ENCODE peak calls at places on chromosomes 4 and X, in ten cellular contexts. One of them, this sample, is unnamed.

GRCh38 chrX:102546818-102547493 is 30.4 kb upstream of the TMSB15A start:
- DNase-seq in type B pancreatic cell: no peak
- DNase-seq in G401: peak; percentile 5
- DNase-seq in NCI-H1436: peak; percentile 38
- DNase-seq in CD4-positive, alpha-beta memory T cell: no peak
- DNase-seq in M059J: peak; percentile 2
- DNase-seq in right atrium auricular region: no peak
- DNase-seq in ureter: no peak
- DNase-seq in AG08396: no peak
- DNase-seq in osteocyte: no peak
- DNase-seq in this sample: no peak

GRCh38 chr4:124053872-124054538 is 657.4 kb downstream of the SPRY1 start:
- DNase-seq in CD4-positive, alpha-beta memory T cell: no peak
- DNase-seq in G401: no peak
- DNase-seq in type B pancreatic cell: no peak
- DNase-seq in M059J: peak; percentile 33
- DNase-seq in ureter: no peak
- DNase-seq in AG08396: no peak
- DNase-seq in osteocyte: no peak
- DNase-seq in NCI-H1436: no peak
- DNase-seq in right atrium auricular region: no peak
- DNase-seq in this sample: no peak

GRCh38 chrX:120672389-120672788 is 42.5 kb upstream of the C1GALT1C1 start:
- DNase-seq in CD4-positive, alpha-beta memory T cell: no peak
- DNase-seq in M059J: peak; percentile 95
- DNase-seq in type B pancreatic cell: no peak
- DNase-seq in G401: no peak
- DNase-seq in ureter: peak; percentile 56
- DNase-seq in right atrium auricular region: peak; percentile 81
- DNase-seq in AG08396: peak; percentile 55
- DNase-seq in NCI-H1436: no peak
- DNase-seq in osteocyte: no peak
- DNase-seq in this sample: no peak

GRCh38 chr4:7909966-7910720 is 29.5 kb downstream of the AFAP1 start:
- DNase-seq in AG08396: peak; percentile 44
- DNase-seq in CD4-positive, alpha-beta memory T cell: no peak
- DNase-seq in type B pancreatic cell: no peak
- DNase-seq in NCI-H1436: no peak
- DNase-seq in osteocyte: no peak
- DNase-seq in ureter: no peak
- DNase-seq in right atrium auricular region: no peak
- DNase-seq in M059J: no peak
- DNase-seq in G401: peak; percentile 89
- DNase-seq in this sample: no peak

GRCh38 chr4:113445286-113445685 is 316.3 kb downstream of the CAMK2D start:
- DNase-seq in M059J: peak; percentile 92
- DNase-seq in NCI-H1436: no peak
- DNase-seq in osteocyte: no peak
- DNase-seq in right atrium auricular region: peak; percentile 80
- DNase-seq in G401: no peak
- DNase-seq in ureter: no peak
- DNase-seq in CD4-positive, alpha-beta memory T cell: no peak
- DNase-seq in type B pancreatic cell: no peak
- DNase-seq in AG08396: peak; percentile 41
- DNase-seq in this sample: peak; percentile 45

GRCh38 chr4:56958111-56958517 is 19.3 kb downstream of the NOA1 start:
- DNase-seq in M059J: peak; percentile 77
- DNase-seq in G401: no peak
- DNase-seq in osteocyte: peak; percentile 64
- DNase-seq in type B pancreatic cell: no peak
- DNase-seq in NCI-H1436: peak; percentile 52
- DNase-seq in CD4-positive, alpha-beta memory T cell: no peak
- DNase-seq in ureter: peak; percentile 81
- DNase-seq in AG08396: peak; percentile 84
- DNase-seq in right atrium auricular region: peak; percentile 97
- DNase-seq in this sample: peak; percentile 74

GRCh38 chrX:132480581-132481203 is 8.1 kb downstream of the MBNL3 start:
- DNase-seq in right atrium auricular region: no peak
- DNase-seq in type B pancreatic cell: no peak
- DNase-seq in G401: no peak
- DNase-seq in M059J: peak; percentile 91
- DNase-seq in osteocyte: no peak
- DNase-seq in CD4-positive, alpha-beta memory T cell: peak; percentile 54
- DNase-seq in ureter: peak; percentile 51
- DNase-seq in AG08396: peak; percentile 21
- DNase-seq in NCI-H1436: no peak
- DNase-seq in this sample: peak; percentile 29

GRCh38 chr4:113189546-113189945 is 140.1 kb downstream of the ANK2 start:
- DNase-seq in G401: no peak
- DNase-seq in right atrium auricular region: no peak
- DNase-seq in CD4-positive, alpha-beta memory T cell: no peak
- DNase-seq in ureter: no peak
- DNase-seq in type B pancreatic cell: no peak
- DNase-seq in AG08396: no peak
- DNase-seq in osteocyte: no peak
- DNase-seq in NCI-H1436: no peak
- DNase-seq in M059J: no peak
- DNase-seq in this sample: no peak

GRCh38 chr4:155704841-155705404 is 38.3 kb downstream of the GUCY1A1 start:
- DNase-seq in ureter: no peak
- DNase-seq in M059J: no peak
- DNase-seq in right atrium auricular region: no peak
- DNase-seq in G401: no peak
- DNase-seq in CD4-positive, alpha-beta memory T cell: no peak
- DNase-seq in osteocyte: no peak
- DNase-seq in NCI-H1436: no peak
- DNase-seq in AG08396: no peak
- DNase-seq in type B pancreatic cell: no peak
- DNase-seq in this sample: no peak

GRCh38 chr4:74105656-74106275 is 6.8 kb upstream of the CXCL2 start:
- DNase-seq in AG08396: no peak
- DNase-seq in osteocyte: no peak
- DNase-seq in NCI-H1436: no peak
- DNase-seq in right atrium auricular region: no peak
- DNase-seq in ureter: no peak
- DNase-seq in M059J: no peak
- DNase-seq in type B pancreatic cell: no peak
- DNase-seq in G401: no peak
- DNase-seq in CD4-positive, alpha-beta memory T cell: no peak
- DNase-seq in this sample: no peak

GRCh38 chrX:151754042-151754419 is 19.5 kb downstream of the CNGA2 start:
- DNase-seq in type B pancreatic cell: no peak
- DNase-seq in ureter: peak; percentile 52
- DNase-seq in osteocyte: peak; percentile 67
- DNase-seq in CD4-positive, alpha-beta memory T cell: no peak
- DNase-seq in M059J: peak; percentile 94
- DNase-seq in AG08396: peak; percentile 53
- DNase-seq in G401: no peak
- DNase-seq in NCI-H1436: peak; percentile 3
- DNase-seq in right atrium auricular region: peak; percentile 47
- DNase-seq in this sample: no peak

GRCh38 chr4:8502371-8502770 is 61.8 kb downstream of the TRMT44 start:
- DNase-seq in type B pancreatic cell: no peak
- DNase-seq in AG08396: no peak
- DNase-seq in ureter: no peak
- DNase-seq in G401: no peak
- DNase-seq in M059J: no peak
- DNase-seq in right atrium auricular region: no peak
- DNase-seq in NCI-H1436: no peak
- DNase-seq in osteocyte: no peak
- DNase-seq in CD4-positive, alpha-beta memory T cell: no peak
- DNase-seq in this sample: no peak

GRCh38 chr4:30952526-30953219 is 232.5 kb downstream of the PCDH7 start:
- DNase-seq in ureter: no peak
- DNase-seq in M059J: no peak
- DNase-seq in G401: no peak
- DNase-seq in NCI-H1436: no peak
- DNase-seq in AG08396: no peak
- DNase-seq in type B pancreatic cell: no peak
- DNase-seq in CD4-positive, alpha-beta memory T cell: no peak
- DNase-seq in right atrium auricular region: no peak
- DNase-seq in osteocyte: no peak
- DNase-seq in this sample: no peak

GRCh38 chr4:32499176-32499575 is 1779.0 kb downstream of the PCDH7 start:
- DNase-seq in M059J: peak; percentile 1
- DNase-seq in osteocyte: no peak
- DNase-seq in ureter: no peak
- DNase-seq in type B pancreatic cell: no peak
- DNase-seq in CD4-positive, alpha-beta memory T cell: no peak
- DNase-seq in G401: no peak
- DNase-seq in right atrium auricular region: no peak
- DNase-seq in NCI-H1436: no peak
- DNase-seq in AG08396: no peak
- DNase-seq in this sample: no peak

GRCh38 chrX:154819771-154820341 is 14.6 kb upstream of the MPP1 start:
- DNase-seq in right atrium auricular region: no peak
- DNase-seq in ureter: no peak
- DNase-seq in osteocyte: no peak
- DNase-seq in CD4-positive, alpha-beta memory T cell: no peak
- DNase-seq in NCI-H1436: peak; percentile 2
- DNase-seq in AG08396: no peak
- DNase-seq in G401: no peak
- DNase-seq in M059J: no peak
- DNase-seq in type B pancreatic cell: no peak
- DNase-seq in this sample: no peak

GRCh38 chr4:25842229-25842840 is 20.5 kb downstream of the SEL1L3 start:
- DNase-seq in ureter: no peak
- DNase-seq in G401: no peak
- DNase-seq in right atrium auricular region: no peak
- DNase-seq in CD4-positive, alpha-beta memory T cell: peak; percentile 41
- DNase-seq in AG08396: no peak
- DNase-seq in NCI-H1436: no peak
- DNase-seq in type B pancreatic cell: no peak
- DNase-seq in osteocyte: no peak
- DNase-seq in M059J: no peak
- DNase-seq in this sample: no peak

GRCh38 chrX:114047558-114047957 is 536.3 kb upstream of the HTR2C start:
- DNase-seq in AG08396: no peak
- DNase-seq in ureter: no peak
- DNase-seq in osteocyte: no peak
- DNase-seq in G401: no peak
- DNase-seq in type B pancreatic cell: no peak
- DNase-seq in NCI-H1436: no peak
- DNase-seq in right atrium auricular region: no peak
- DNase-seq in M059J: peak; percentile 1
- DNase-seq in CD4-positive, alpha-beta memory T cell: no peak
- DNase-seq in this sample: no peak

GRCh38 chr4:129342820-129343219 is 246.9 kb downstream of the C4orf33 start:
- DNase-seq in CD4-positive, alpha-beta memory T cell: no peak
- DNase-seq in right atrium auricular region: no peak
- DNase-seq in AG08396: peak; percentile 36
- DNase-seq in G401: no peak
- DNase-seq in NCI-H1436: no peak
- DNase-seq in M059J: peak; percentile 65
- DNase-seq in ureter: no peak
- DNase-seq in osteocyte: no peak
- DNase-seq in type B pancreatic cell: no peak
- DNase-seq in this sample: no peak

GRCh38 chr4:15231265-15232091 is 196.4 kb upstream of the C1QTNF7 start:
- DNase-seq in type B pancreatic cell: peak; percentile 76
- DNase-seq in CD4-positive, alpha-beta memory T cell: peak; percentile 68
- DNase-seq in G401: peak; percentile 84
- DNase-seq in right atrium auricular region: peak; percentile 89
- DNase-seq in osteocyte: peak; percentile 90
- DNase-seq in AG08396: peak; percentile 74
- DNase-seq in NCI-H1436: peak; percentile 28
- DNase-seq in M059J: peak; percentile 85
- DNase-seq in ureter: peak; percentile 88
- DNase-seq in this sample: peak; percentile 81

GRCh38 chr4:22739933-22740332 is 47.2 kb downstream of the GBA3 start:
- DNase-seq in NCI-H1436: no peak
- DNase-seq in CD4-positive, alpha-beta memory T cell: no peak
- DNase-seq in ureter: no peak
- DNase-seq in M059J: peak; percentile 34
- DNase-seq in right atrium auricular region: no peak
- DNase-seq in type B pancreatic cell: no peak
- DNase-seq in G401: no peak
- DNase-seq in osteocyte: no peak
- DNase-seq in AG08396: no peak
- DNase-seq in this sample: no peak

GRCh38 chrX:84046403-84046984 is 141.5 kb downstream of the RPS6KA6 start:
- DNase-seq in ureter: no peak
- DNase-seq in osteocyte: no peak
- DNase-seq in type B pancreatic cell: peak; percentile 51
- DNase-seq in G401: peak; percentile 26
- DNase-seq in NCI-H1436: peak; percentile 36
- DNase-seq in right atrium auricular region: no peak
- DNase-seq in M059J: peak; percentile 4
- DNase-seq in CD4-positive, alpha-beta memory T cell: peak; percentile 20
- DNase-seq in AG08396: peak; percentile 16
- DNase-seq in this sample: no peak

GRCh38 chr4:139454111-139454600 is at the start of gene RAB33B:
- DNase-seq in G401: no peak
- DNase-seq in ureter: no peak
- DNase-seq in right atrium auricular region: peak; percentile 95
- DNase-seq in AG08396: no peak
- DNase-seq in NCI-H1436: no peak
- DNase-seq in CD4-positive, alpha-beta memory T cell: no peak
- DNase-seq in osteocyte: no peak
- DNase-seq in type B pancreatic cell: no peak
- DNase-seq in M059J: peak; percentile 82
- DNase-seq in this sample: no peak

GRCh38 chr4:82713856-82714255 is 84.7 kb downstream of the SCD5 start:
- DNase-seq in M059J: no peak
- DNase-seq in osteocyte: no peak
- DNase-seq in type B pancreatic cell: no peak
- DNase-seq in NCI-H1436: no peak
- DNase-seq in AG08396: no peak
- DNase-seq in ureter: no peak
- DNase-seq in CD4-positive, alpha-beta memory T cell: no peak
- DNase-seq in right atrium auricular region: no peak
- DNase-seq in G401: no peak
- DNase-seq in this sample: no peak

GRCh38 chr4:121243476-121243875 is 79.4 kb upstream of the TNIP3 start:
- DNase-seq in type B pancreatic cell: no peak
- DNase-seq in right atrium auricular region: no peak
- DNase-seq in ureter: no peak
- DNase-seq in CD4-positive, alpha-beta memory T cell: no peak
- DNase-seq in M059J: no peak
- DNase-seq in NCI-H1436: no peak
- DNase-seq in G401: no peak
- DNase-seq in osteocyte: no peak
- DNase-seq in AG08396: no peak
- DNase-seq in this sample: no peak

GRCh38 chr4:164648151-164648848 is 105.6 kb upstream of the SMIM31 start:
- DNase-seq in ureter: no peak
- DNase-seq in G401: no peak
- DNase-seq in osteocyte: no peak
- DNase-seq in type B pancreatic cell: no peak
- DNase-seq in M059J: peak; percentile 76
- DNase-seq in AG08396: no peak
- DNase-seq in NCI-H1436: no peak
- DNase-seq in right atrium auricular region: no peak
- DNase-seq in CD4-positive, alpha-beta memory T cell: no peak
- DNase-seq in this sample: no peak

GRCh38 chr4:166274136-166274761 is 401.2 kb downstream of the TLL1 start:
- DNase-seq in right atrium auricular region: no peak
- DNase-seq in ureter: no peak
- DNase-seq in M059J: peak; percentile 42
- DNase-seq in osteocyte: no peak
- DNase-seq in type B pancreatic cell: no peak
- DNase-seq in G401: no peak
- DNase-seq in CD4-positive, alpha-beta memory T cell: no peak
- DNase-seq in AG08396: no peak
- DNase-seq in NCI-H1436: no peak
- DNase-seq in this sample: no peak

GRCh38 chr4:36006226-36006625 is 238.1 kb downstream of the ARAP2 start:
- DNase-seq in ureter: no peak
- DNase-seq in NCI-H1436: no peak
- DNase-seq in AG08396: no peak
- DNase-seq in osteocyte: no peak
- DNase-seq in type B pancreatic cell: no peak
- DNase-seq in right atrium auricular region: no peak
- DNase-seq in G401: no peak
- DNase-seq in M059J: peak; percentile 49
- DNase-seq in CD4-positive, alpha-beta memory T cell: no peak
- DNase-seq in this sample: no peak

This sample was measured in lung.